ENCODE peak calls at places on chromosomes 11 and 22, in four cellular contexts. H is GM06990, L is RPMI8226, F is GM12865. P is an unnamed sample.
A peak's percentile ranks its signal among the peaks of the same experiment; 100 is the strongest.

GRCh38 chr11:14075118-14075601 is 112.6 kb downstream of the SPON1 start:
- DNase-seq in H (no peak), L (no peak), F (no peak), P (no peak)

GRCh38 chr22:37196539-37197450 is 8.7 kb upstream of the C1QTNF6 start:
- DNase-seq in H (no peak), L (no peak), F (no peak), P (peak; percentile 58)

GRCh38 chr11:65432133-65432650 is 9.6 kb downstream of the NEAT1 start:
- DNase-seq in H (no peak), L (no peak), F (no peak), P (no peak)

GRCh38 chr11:40274017-40274416 is 1185.4 kb downstream of the LRRC4C start:
- DNase-seq in H (no peak), L (no peak), F (no peak), P (no peak)

GRCh38 chr11:28107331-28107725 is 628 bp downstream of the KIF18A start:
- DNase-seq in H (no peak), L (no peak), F (peak; percentile 44), P (no peak)

GRCh38 chr11:10798330-10798980 is 10.3 kb downstream of the EIF4G2 start:
- DNase-seq in H (no peak), L (no peak), F (no peak), P (no peak)

GRCh38 chr22:31287818-31288495 is 4.3 kb downstream of the PIK3IP1 start:
- DNase-seq in H (no peak), L (no peak), F (no peak), P (no peak)

GRCh38 chr11:18173225-18173866 is 709 bp downstream of the MRGPRX4 start:
- DNase-seq in H (no peak), L (no peak), F (no peak), P (no peak)

GRCh38 chr11:20156280-20156875 is 3.9 kb downstream of the DBX1 start:
- DNase-seq in H (no peak), L (peak; percentile 4), F (no peak), P (no peak)

GRCh38 chr11:34379081-34379480 is 21.3 kb upstream of the ABTB2 start:
- DNase-seq in H (no peak), L (no peak), F (no peak), P (no peak)

GRCh38 chr11:109421981-109422590 is at the start of gene C11orf87:
- DNase-seq in H (peak; percentile 0), L (no peak), F (no peak), P (no peak)

GRCh38 chr11:69949327-69949726 is 128.8 kb upstream of the ANO1 start:
- DNase-seq in H (no peak), L (no peak), F (no peak), P (peak; percentile 93)

GRCh38 chr11:125070699-125071254 is 7.7 kb downstream of the SLC37A2 start:
- DNase-seq in H (peak; percentile 55), L (peak; percentile 69), F (peak; percentile 68), P (peak; percentile 62)

GRCh38 chr22:22080270-22080669 is 97.7 kb upstream of the TOP3B start:
- DNase-seq in H (no peak), L (no peak), F (no peak), P (no peak)

GRCh38 chr22:37751449-37752188 is 54.8 kb downstream of the TRIOBP start:
- DNase-seq in H (no peak), L (no peak), F (no peak), P (no peak)

GRCh38 chr22:44719586-44720368 is 17.8 kb downstream of the PRR5 start:
- DNase-seq in H (no peak), L (no peak), F (no peak), P (no peak)

GRCh38 chr22:34881453-34881852 is 184.5 kb upstream of the ISX start:
- DNase-seq in H (no peak), L (no peak), F (no peak), P (no peak)